ENCODE peak calls at places on chromosomes 3 and 15, in ten cellular contexts. L, N, W, V, M, H, B, P, G and T are unnamed samples.

GRCh38 chr3:43999920-44000319 is 241.8 kb upstream of the TOPAZ1 start:
- DNase-seq in L (no peak), N (no peak), W (no peak), V (no peak), M (no peak), H (no peak), B (no peak), P (no peak), G (no peak), T (no peak)

GRCh38 chr15:89628791-89629715 is 26.2 kb downstream of the KIF7 start:
- DNase-seq in L (no peak), N (no peak), W (no peak), V (no peak), M (no peak), H (no peak), B (no peak), P (no peak), G (no peak), T (no peak)

GRCh38 chr3:114221165-114221880 is 16.1 kb downstream of the ZNF80 start:
- DNase-seq in L (no peak), N (no peak), W (no peak), V (no peak), M (no peak), H (peak; percentile 33), B (peak; percentile 41), P (no peak), G (no peak), T (no peak)

GRCh38 chr3:190505381-190506003 is 8.4 kb upstream of the IL1RAP start:
- DNase-seq in L (no peak), N (no peak), W (no peak), V (no peak), M (no peak), H (no peak), B (no peak), P (no peak), G (no peak), T (no peak)

GRCh38 chr3:157081681-157082210 is 78.2 kb downstream of the CCNL1 start:
- DNase-seq in L (no peak), N (peak; percentile 85), W (no peak), V (peak; percentile 81), M (peak; percentile 93), H (peak; percentile 83), B (peak; percentile 91), P (peak; percentile 91), G (peak; percentile 97), T (no peak)

GRCh38 chr15:100042558-100042957 is 299.2 kb downstream of the ADAMTS17 start:
- DNase-seq in L (no peak), N (no peak), W (no peak), V (peak; percentile 69), M (no peak), H (no peak), B (no peak), P (no peak), G (peak; percentile 45), T (no peak)

GRCh38 chr3:192864943-192865342 is 52.7 kb downstream of the MB21D2 start:
- DNase-seq in L (no peak), N (no peak), W (no peak), V (peak; percentile 23), M (no peak), H (no peak), B (no peak), P (no peak), G (no peak), T (no peak)

GRCh38 chr3:52396907-52397591 is 47.9 kb downstream of the SEMA3G start:
- DNase-seq in L (no peak), N (no peak), W (no peak), V (no peak), M (no peak), H (no peak), B (no peak), P (no peak), G (no peak), T (no peak)

GRCh38 chr3:23760871-23761373 is 44.8 kb upstream of the UBE2E1 start:
- DNase-seq in L (no peak), N (no peak), W (no peak), V (no peak), M (no peak), H (no peak), B (no peak), P (no peak), G (no peak), T (no peak)

GRCh38 chr3:184135149-184135910 is at the start of gene EIF2B5:
- DNase-seq in L (peak; percentile 96), N (peak; percentile 83), W (peak; percentile 68), V (peak; percentile 91), M (peak; percentile 96), H (peak; percentile 74), B (peak; percentile 88), P (peak; percentile 95), G (peak; percentile 85), T (peak; percentile 76)

GRCh38 chr15:37794947-37795346 is 139.5 kb upstream of the TMCO5A start:
- DNase-seq in L (no peak), N (no peak), W (no peak), V (no peak), M (no peak), H (no peak), B (no peak), P (no peak), G (no peak), T (no peak)

GRCh38 chr3:46656778-46657556 is 36.5 kb downstream of the ALS2CL start:
- DNase-seq in L (no peak), N (no peak), W (no peak), V (no peak), M (peak; percentile 1), H (no peak), B (no peak), P (no peak), G (no peak), T (no peak)

GRCh38 chr3:102006812-102007485 is 157.6 kb downstream of the NFKBIZ start:
- DNase-seq in L (no peak), N (peak; percentile 11), W (no peak), V (no peak), M (peak; percentile 45), H (no peak), B (no peak), P (no peak), G (peak; percentile 96), T (no peak)

GRCh38 chr3:50612234-50612972 is 829 bp upstream of the CISH start:
- DNase-seq in L (no peak), N (no peak), W (no peak), V (no peak), M (no peak), H (no peak), B (peak; percentile 39), P (no peak), G (no peak), T (no peak)

GRCh38 chr3:160343132-160343531 is 55.9 kb downstream of the IFT80 start:
- DNase-seq in L (no peak), N (no peak), W (no peak), V (no peak), M (no peak), H (no peak), B (no peak), P (peak; percentile 15), G (no peak), T (no peak)

GRCh38 chr3:196792771-196793170 is 53.1 kb downstream of the PAK2 start:
- DNase-seq in L (no peak), N (no peak), W (no peak), V (peak; percentile 53), M (no peak), H (no peak), B (no peak), P (peak; percentile 20), G (no peak), T (no peak)

GRCh38 chr3:142077155-142077858 is 72.0 kb downstream of the TFDP2 start:
- DNase-seq in L (no peak), N (no peak), W (no peak), V (no peak), M (no peak), H (no peak), B (no peak), P (no peak), G (no peak), T (no peak)

GRCh38 chr3:106688463-106688862 is 688.8 kb upstream of the CCDC54 start:
- DNase-seq in L (no peak), N (peak; percentile 20), W (no peak), V (peak; percentile 33), M (no peak), H (no peak), B (no peak), P (no peak), G (peak; percentile 57), T (no peak)